ENCODE peak calls at places on chromosomes 3 and 15, in ten cellular contexts. L is thyroid gland; K is brain microvascular endothelial cell; G is cardiac fibroblast; U is OCI-LY7; C is HCT116; S is hepatocyte; E is endothelial cell; P is natural killer cell; Z is CD4-positive, alpha-beta T cell. B is an unnamed sample.

GRCh38 chr3:184765730-184766074 is 46.3 kb upstream of the VPS8 start:
- DNase-seq in P (no peak), C (no peak), Z (no peak), S (no peak), L (no peak), G (no peak), K (no peak), E (no peak), U (peak), B (peak)

GRCh38 chr3:48399387-48400172 is 27.6 kb downstream of the FBXW12 start:
- DNase-seq in E (no peak), C (no peak), S (peak), P (peak), L (no peak), Z (no peak), G (no peak), K (no peak), U (no peak), B (no peak)

GRCh38 chr15:63474810-63475316 is 29.5 kb upstream of the USP3 start:
- DNase-seq in P (no peak), K (no peak), Z (no peak), G (no peak), U (peak), S (no peak), E (no peak), C (no peak), L (peak), B (peak)

GRCh38 chr15:88448991-88449461 is 18.2 kb downstream of the MRPL46 start:
- DNase-seq in P (no peak), S (no peak), Z (no peak), E (no peak), U (no peak), K (no peak), G (no peak), C (no peak), L (no peak), B (no peak)

GRCh38 chr15:88274534-88275460 is 18.3 kb upstream of the NTRK3 start:
- DNase-seq in U (peak), E (peak), S (peak), G (peak), Z (peak), P (peak), K (peak), L (peak), C (peak), B (peak)

GRCh38 chr3:189727898-189728297 is 96.7 kb downstream of the TP63 start:
- DNase-seq in S (no peak), U (no peak), P (no peak), G (peak), K (no peak), E (no peak), L (no peak), C (no peak), Z (no peak), B (no peak)

GRCh38 chr15:98401029-98401428 is 247.3 kb upstream of the IGF1R start:
- DNase-seq in Z (no peak), E (no peak), P (no peak), K (no peak), S (no peak), U (no peak), L (no peak), G (no peak), C (no peak), B (no peak)

GRCh38 chr3:165346503-165346902 is 150.3 kb upstream of the SLITRK3 start:
- DNase-seq in Z (no peak), S (no peak), K (no peak), G (no peak), C (no peak), U (no peak), L (no peak), P (no peak), E (no peak), B (no peak)

GRCh38 chr15:44706946-44707636 is 4.0 kb downstream of the PATL2 start:
- DNase-seq in Z (no peak), L (no peak), P (no peak), G (no peak), U (no peak), E (no peak), C (no peak), K (no peak), S (peak), B (no peak)

GRCh38 chr3:10310578-10310977 is 10.3 kb downstream of the SEC13 start:
- DNase-seq in K (no peak), E (no peak), P (no peak), G (no peak), C (no peak), S (no peak), L (no peak), U (no peak), Z (no peak), B (no peak)

GRCh38 chr3:71570453-71571038 is 13.0 kb downstream of the FOXP1 start:
- DNase-seq in L (no peak), G (no peak), E (no peak), S (no peak), K (no peak), Z (no peak), C (no peak), U (no peak), P (no peak), B (no peak)

GRCh38 chr15:29692527-29692926 is 129.7 kb downstream of the TJP1 start:
- DNase-seq in K (no peak), L (no peak), E (no peak), G (no peak), C (no peak), P (no peak), S (no peak), Z (no peak), U (no peak), B (no peak)
- TF ChIP-seq CTCF in K (peak), L (no peak), E (no peak), G (peak), C (peak), P (no peak), S (no peak), Z (no peak), U (peak), B (peak)

GRCh38 chr3:186369217-186369616 is 7.2 kb upstream of the DGKG start:
- DNase-seq in U (no peak), S (no peak), P (no peak), C (no peak), K (no peak), E (no peak), G (no peak), L (no peak), Z (no peak), B (no peak)
- TF ChIP-seq CTCF in U (no peak), S (no peak), P (no peak), C (no peak), K (no peak), E (no peak), G (no peak), L (no peak), Z (no peak), B (no peak)

DNA sequence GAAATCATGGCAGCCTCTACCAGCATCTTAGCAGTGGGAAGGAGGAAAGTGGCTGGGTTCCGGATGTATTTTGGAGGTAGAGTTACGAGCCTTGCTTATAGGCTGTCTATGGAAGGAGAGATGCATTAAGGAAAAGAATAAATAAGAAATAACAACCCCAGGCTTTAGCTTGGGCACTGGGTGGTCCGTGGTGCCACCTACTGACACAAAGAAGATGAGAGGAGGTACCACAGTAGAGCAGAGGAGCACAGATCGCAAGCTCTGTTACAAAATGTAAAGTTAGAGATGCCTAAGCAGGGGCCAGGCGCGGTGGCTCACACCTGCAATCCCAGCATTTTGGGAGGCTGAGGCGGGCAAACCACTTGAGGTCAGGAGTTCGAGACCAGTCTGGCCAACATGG is 74.8 kb downstream of the TMEM39A start:
- DNase-seq in S (no peak), C (no peak), G (peak), K (no peak), L (peak), U (no peak), Z (no peak), P (no peak), E (no peak), B (no peak)
- TF ChIP-seq CTCF in S (peak), C (peak), G (no peak), K (peak), L (peak), U (peak), Z (no peak), P (no peak), E (no peak), B (peak)

GRCh38 chr15:78739996-78740903 is 71.0 kb downstream of the ADAMTS7 start:
- DNase-seq in S (peak), E (peak), P (no peak), G (peak), K (peak), L (no peak), U (peak), Z (peak), C (peak), B (peak)
- TF ChIP-seq CTCF in S (peak), E (peak), P (peak), G (peak), K (peak), L (no peak), U (peak), Z (no peak), C (peak), B (peak)

DNA sequence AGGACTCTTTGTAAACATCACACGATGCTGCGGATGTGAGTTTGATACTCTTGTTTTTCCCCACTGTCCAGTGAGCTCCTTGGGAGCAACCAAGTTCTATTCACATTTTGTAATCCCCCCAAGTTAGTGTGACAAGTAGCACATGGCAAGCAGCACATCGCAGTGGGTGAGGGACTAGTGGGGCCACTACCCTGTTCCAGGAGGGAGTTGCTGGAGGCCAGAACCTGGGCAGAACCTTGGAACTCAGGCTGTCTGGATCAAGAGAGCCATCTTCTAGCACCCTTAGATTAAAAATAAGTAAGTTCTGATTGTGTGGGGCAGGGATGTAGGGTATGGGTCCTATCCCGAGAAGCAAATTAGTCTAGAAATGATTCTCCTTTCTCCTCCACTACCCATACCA is 91.7 kb downstream of the CHRNA7 start:
- DNase-seq in E (no peak), G (no peak), K (no peak), C (no peak), S (no peak), Z (no peak), L (no peak), U (no peak), P (no peak), B (no peak)
- TF ChIP-seq CTCF in E (no peak), G (no peak), K (no peak), C (no peak), S (no peak), Z (no peak), L (no peak), U (no peak), P (no peak), B (no peak)